ENCODE peak calls at places on chromosomes 16 and 17, in ten cellular contexts. F, Z, G, T, K, S, Q, Y, P and X are unnamed samples.
A peak's percentile ranks its signal among the peaks of the same experiment; 100 is the strongest.

GRCh38 chr17:40888321-40888720 is 3.3 kb upstream of the KRT20 start:
- DNase-seq in Q (no peak), T (no peak), S (no peak), K (no peak), Z (no peak), G (no peak), Y (no peak), P (no peak), F (no peak), X (no peak)

GRCh38 chr16:53457670-53458069 is 23.4 kb downstream of the RBL2 start:
- DNase-seq in Y (no peak), Z (no peak), S (no peak), F (no peak), T (no peak), G (no peak), P (peak; percentile 36), K (no peak), Q (no peak), X (no peak)

GRCh38 chr16:27429981-27430441 is 28.0 kb downstream of the IL21R start:
- DNase-seq in P (no peak), S (peak; percentile 11), T (peak; percentile 13), F (no peak), G (peak; percentile 2), Z (peak; percentile 71), Y (no peak), Q (no peak), K (peak; percentile 18), X (peak; percentile 27)

GRCh38 chr17:80446645-80447405 is 29.6 kb downstream of the NPTX1 start:
- DNase-seq in F (peak; percentile 78), S (no peak), Q (no peak), G (no peak), P (no peak), T (no peak), K (no peak), Y (no peak), Z (no peak), X (no peak)

GRCh38 chr17:78905111-78905510 is 2.1 kb upstream of the CEP295NL start:
- DNase-seq in Y (no peak), P (no peak), F (no peak), T (no peak), K (no peak), Q (no peak), S (no peak), Z (no peak), G (no peak), X (peak; percentile 76)

GRCh38 chr17:67260051-67260987 is 15.3 kb upstream of the HELZ start:
- DNase-seq in Y (no peak), S (no peak), G (peak; percentile 32), F (peak; percentile 74), Z (no peak), K (peak; percentile 14), T (peak; percentile 29), Q (no peak), P (no peak), X (peak; percentile 46)

GRCh38 chr17:37701424-37702020 is 43.3 kb downstream of the HNF1B start:
- DNase-seq in F (peak; percentile 42), P (peak; percentile 47), Q (peak; percentile 62), S (no peak), Z (no peak), T (no peak), K (peak; percentile 56), Y (no peak), G (no peak), X (no peak)

GRCh38 chr17:73430165-73430680 is 118.4 kb upstream of the CDC42EP4 start:
- DNase-seq in K (peak; percentile 26), F (no peak), T (no peak), G (no peak), Y (no peak), Z (peak; percentile 52), P (no peak), S (no peak), Q (no peak), X (no peak)

GRCh38 chr16:66525396-66526180 is 24.3 kb downstream of the TK2 start:
- DNase-seq in P (no peak), Y (no peak), S (no peak), F (peak; percentile 34), T (no peak), G (no peak), Z (peak; percentile 50), Q (no peak), K (no peak), X (peak; percentile 86)
- H3K4me1 ChIP-seq in P (no peaks in the 10 kb centered on the region), Y (peaks cover 33% of the 10 kb centered on the region), S (peaks cover 7% of the 10 kb centered on the region), F (peaks cover 18% of the 10 kb centered on the region), T (peaks cover 40% of the 10 kb centered on the region), G (peaks cover 51% of the 10 kb centered on the region), Z (no peaks in the 10 kb centered on the region), Q (no peaks in the 10 kb centered on the region), K (no peaks in the 10 kb centered on the region), X (peaks cover 15% of the 10 kb centered on the region)

GRCh38 chr16:57630931-57631845 is 2.8 kb downstream of the ADGRG1 start:
- DNase-seq in Z (no peak), G (no peak), T (no peak), Y (no peak), S (no peak), Q (no peak), F (no peak), K (no peak), P (no peak), X (no peak)

GRCh38 chr16:57634171-57634570 is 5.7 kb downstream of the ADGRG1 start:
- DNase-seq in Q (no peak), K (no peak), P (no peak), S (no peak), Y (no peak), G (no peak), Z (no peak), T (no peak), F (peak; percentile 72), X (no peak)

GRCh38 chr16:57635266-57636097 is 7.1 kb downstream of the ADGRG1 start:
- DNase-seq in Q (no peak), T (no peak), S (no peak), Y (no peak), Z (no peak), P (no peak), K (no peak), G (no peak), F (no peak), X (peak; percentile 64)

GRCh38 chr16:57632568-57632967 is 4.1 kb downstream of the ADGRG1 start:
- DNase-seq in T (no peak), Y (no peak), S (no peak), Z (no peak), K (no peak), P (no peak), G (no peak), Q (no peak), F (no peak), X (no peak)

DNA sequence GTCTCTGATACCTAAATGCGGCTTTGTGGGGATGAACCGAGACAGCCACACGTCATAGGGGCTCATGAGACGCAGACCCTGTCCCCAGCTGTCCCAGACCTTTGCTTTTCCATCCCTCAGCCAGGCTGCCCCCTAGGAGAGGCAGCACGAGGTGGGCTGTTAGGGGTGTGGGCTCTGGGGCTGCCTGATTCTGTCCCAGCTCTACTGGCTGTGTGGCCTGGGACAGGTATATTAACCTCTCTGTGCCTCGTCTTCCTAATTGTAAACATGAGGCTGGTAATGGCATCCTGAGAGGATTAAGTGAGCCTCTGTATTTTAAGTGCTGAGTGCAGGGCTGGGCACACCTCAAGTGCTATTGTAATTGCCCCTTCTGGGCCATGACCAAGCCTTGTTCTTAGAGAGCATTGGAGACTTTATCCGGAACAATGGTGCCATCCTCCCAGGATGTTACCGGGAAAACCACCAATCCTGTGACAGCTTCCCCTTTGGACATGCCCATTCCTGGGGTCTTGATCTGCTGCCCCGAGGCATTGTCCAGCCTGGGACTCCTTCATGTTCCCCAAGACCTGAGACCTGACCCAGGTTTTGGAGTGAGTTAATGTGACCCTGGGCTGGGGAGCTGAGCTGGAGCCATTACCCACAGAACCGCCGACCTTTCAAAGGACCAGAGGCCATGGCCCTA is 5.1 kb downstream of the ADGRG1 start:
- DNase-seq in F (no peak), S (no peak), T (no peak), Z (no peak), G (no peak), P (no peak), Q (no peak), K (no peak), Y (no peak), X (no peak)
- H3K4me1 ChIP-seq in F (peaks cover 16% of the 10 kb centered on the region), S (peaks cover 33% of the 10 kb centered on the region), T (peaks cover 65% of the 10 kb centered on the region), Z (no peaks in the 10 kb centered on the region), G (peaks cover 78% of the 10 kb centered on the region), P (peaks cover 8% of the 10 kb centered on the region), Q (no peaks in the 10 kb centered on the region), K (no peaks in the 10 kb centered on the region), Y (peaks cover 5% of the 10 kb centered on the region), X (peaks cover 37% of the 10 kb centered on the region)

GRCh38 chr16:8865145-8865882 is 3.5 kb downstream of the CARHSP1 start:
- DNase-seq in K (no peak), Q (no peak), G (no peak), T (no peak), Y (no peak), Z (no peak), P (no peak), S (no peak), F (no peak), X (peak; percentile 76)

GRCh38 chr16:8862309-8863130 is 6.3 kb downstream of the CARHSP1 start:
- DNase-seq in F (no peak), S (no peak), Q (no peak), Y (no peak), K (no peak), P (no peak), G (no peak), Z (no peak), T (no peak), X (peak; percentile 64)

GRCh38 chr16:8864480-8864879 is 4.3 kb downstream of the CARHSP1 start:
- DNase-seq in Q (no peak), P (peak; percentile 40), K (no peak), Z (no peak), Y (no peak), T (peak; percentile 57), S (no peak), F (no peak), G (no peak), X (peak; percentile 58)

GRCh38 chr16:8861563-8862308 is 7.1 kb downstream of the CARHSP1 start:
- DNase-seq in T (peak; percentile 44), G (no peak), Y (no peak), S (no peak), K (no peak), Z (peak; percentile 74), F (peak; percentile 38), Q (no peak), P (no peak), X (no peak)

GRCh38 chr16:8863594-8864424 is 5.0 kb downstream of the CARHSP1 start:
- DNase-seq in F (peak; percentile 48), Y (no peak), T (no peak), Q (peak; percentile 51), K (peak; percentile 69), G (no peak), P (peak; percentile 84), Z (no peak), S (no peak), X (peak; percentile 83)
- H3K4me1 ChIP-seq in F (peaks cover 22% of the 10 kb centered on the region), Y (peaks cover 84% of the 10 kb centered on the region), T (peaks cover 75% of the 10 kb centered on the region), Q (peaks cover 50% of the 10 kb centered on the region), K (peaks cover 20% of the 10 kb centered on the region), G (peaks cover 78% of the 10 kb centered on the region), P (peaks cover 20% of the 10 kb centered on the region), Z (no peaks in the 10 kb centered on the region), S (peaks cover 19% of the 10 kb centered on the region), X (peaks cover 29% of the 10 kb centered on the region)

GRCh38 chr17:17107891-17108680 is 65.8 kb downstream of the MPRIP start:
- DNase-seq in F (peak; percentile 39), Y (peak; percentile 73), G (no peak), T (no peak), S (no peak), Q (no peak), K (no peak), P (no peak), Z (no peak), X (peak; percentile 82)

GRCh38 chr17:17110520-17110919 is 68.3 kb downstream of the MPRIP start:
- DNase-seq in P (no peak), Y (no peak), F (no peak), K (no peak), G (no peak), S (no peak), Q (no peak), T (no peak), Z (no peak), X (peak; percentile 51)

GRCh38 chr17:17108681-17109049 is 66.4 kb downstream of the MPRIP start:
- DNase-seq in S (peak; percentile 65), F (peak; percentile 21), Q (peak; percentile 39), P (no peak), K (no peak), Z (no peak), G (no peak), T (no peak), Y (peak; percentile 84), X (peak; percentile 63)

GRCh38 chr17:17109896-17110295 is 67.6 kb downstream of the MPRIP start:
- DNase-seq in S (no peak), Z (no peak), P (no peak), Q (no peak), F (no peak), K (no peak), Y (no peak), G (no peak), T (no peak), X (no peak)

GRCh38 chr17:17109231-17109630 is 67.0 kb downstream of the MPRIP start:
- DNase-seq in F (no peak), T (no peak), Y (no peak), K (no peak), Z (no peak), G (no peak), P (no peak), Q (no peak), S (no peak), X (peak; percentile 48)
- H3K4me1 ChIP-seq in F (peaks cover 36% of the 10 kb centered on the region), T (peaks cover 100% of the 10 kb centered on the region), Y (peaks cover 97% of the 10 kb centered on the region), K (no peaks in the 10 kb centered on the region), Z (peaks cover 1% of the 10 kb centered on the region), G (peaks cover 100% of the 10 kb centered on the region), P (no peaks in the 10 kb centered on the region), Q (no peaks in the 10 kb centered on the region), S (peaks cover 30% of the 10 kb centered on the region), X (peaks cover 26% of the 10 kb centered on the region)